ENCODE peak calls at places on chromosomes 12 and 14, in four cellular contexts. B is stomach, J is endothelial cell of umbilical vein, E is A549. V is an unnamed sample.

GRCh38 chr12:132465269-132466190 is 24.4 kb upstream of the FBRSL1 start:
- DNase-seq in B (no peak), J (no peak), E (no peak), V (no peak)

GRCh38 chr12:2382391-2383155 is 329.8 kb downstream of the CACNA1C start:
- DNase-seq in B (no peak), J (no peak), E (no peak), V (no peak)

GRCh38 chr14:64474698-64475097 is 9.4 kb downstream of the AKAP5 start:
- DNase-seq in B (no peak), J (no peak), E (no peak), V (no peak)

GRCh38 chr14:25032092-25032784 is 17.7 kb downstream of the STXBP6 start:
- DNase-seq in B (no peak), J (no peak), E (no peak), V (no peak)

GRCh38 chr14:35858521-35859209 is 32.5 kb downstream of the BRMS1L start:
- DNase-seq in B (no peak), J (no peak), E (no peak), V (no peak)

GRCh38 chr12:92107621-92108131 is 38.0 kb downstream of the BTG1 start:
- DNase-seq in B (no peak), J (no peak), E (no peak), V (no peak)

GRCh38 chr14:99026471-99026870 is 245.5 kb downstream of the BCL11B start:
- DNase-seq in B (no peak), J (no peak), E (no peak), V (no peak)

GRCh38 chr12:132723764-132724140 is 13.1 kb downstream of the PGAM5 start:
- DNase-seq in B (no peak), J (no peak), E (no peak), V (no peak)

GRCh38 chr12:127811988-127812387 is 455.0 kb upstream of the TMEM132C start:
- DNase-seq in B (no peak), J (no peak), E (no peak), V (no peak)

GRCh38 chr14:90115780-90116179 is 54.0 kb downstream of the KCNK13 start:
- DNase-seq in B (no peak), J (no peak), E (no peak), V (no peak)

GRCh38 chr12:92290016-92290685 is 144.5 kb upstream of the BTG1 start:
- DNase-seq in B (no peak), J (peak; percentile 58), E (no peak), V (no peak)

GRCh38 chr12:77891531-77892147 is 60.9 kb downstream of the NAV3 start:
- DNase-seq in B (no peak), J (no peak), E (no peak), V (no peak)

GRCh38 chr12:77893918-77894317 is 63.2 kb downstream of the NAV3 start:
- DNase-seq in B (peak; percentile 74), J (peak; percentile 73), E (peak; percentile 11), V (peak; percentile 86)

GRCh38 chr12:77894548-77894947 is 63.9 kb downstream of the NAV3 start:
- DNase-seq in B (no peak), J (no peak), E (no peak), V (no peak)

DNA sequence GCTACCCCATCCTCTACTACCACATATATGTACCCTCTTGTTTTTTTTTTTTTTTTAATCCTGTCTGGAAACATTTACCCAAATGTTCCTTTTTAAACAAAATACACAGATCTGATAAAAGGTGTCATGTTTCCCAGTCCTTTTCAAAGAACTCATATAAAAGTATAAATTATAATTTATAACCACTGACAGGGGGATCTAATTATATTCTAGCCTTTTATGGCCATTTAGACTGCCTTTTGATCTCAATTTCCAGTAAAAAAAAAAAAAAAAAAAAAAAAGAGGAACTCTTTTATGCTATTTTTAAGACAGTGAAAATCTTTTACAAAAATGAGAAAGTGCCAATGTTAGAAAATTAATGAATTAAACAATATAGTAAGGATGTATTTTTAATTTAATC is 65.0 kb downstream of the NAV3 start:
- DNase-seq in B (no peak), J (no peak), E (no peak), V (no peak)
- H3K27ac ChIP-seq in B (no peak overlapping the region), J (no peak overlapping the region), E (no peak overlapping the region), V (no peak overlapping the region)

DNA sequence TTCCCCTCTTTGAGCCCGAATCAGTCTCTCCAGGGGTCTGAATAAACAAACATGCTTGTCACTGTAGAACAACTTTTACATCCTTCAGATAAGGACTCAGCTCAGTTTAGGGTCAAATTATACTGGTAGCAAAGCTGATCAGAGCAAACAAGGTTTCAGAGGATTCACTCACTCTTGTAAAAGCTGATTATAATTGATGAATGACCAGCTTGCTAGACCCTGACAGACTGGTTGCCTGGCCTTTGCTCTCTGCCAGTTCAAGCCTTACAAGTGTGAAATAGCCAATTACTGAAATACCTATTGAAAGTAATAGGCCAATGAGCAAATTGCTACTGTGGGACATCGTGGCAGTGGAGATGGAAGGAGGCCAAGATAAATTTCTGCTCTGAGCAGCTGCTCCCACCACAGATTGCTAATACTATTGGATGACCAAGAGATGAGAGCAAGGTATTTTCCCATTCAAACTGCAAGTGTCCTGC is 177.6 kb downstream of the PDZRN4 start:
- DNase-seq in B (no peak), J (peak; percentile 8), E (no peak), V (no peak)
- H3K4me1 ChIP-seq in B (no peaks in the 10 kb centered on the region), J (no peaks in the 10 kb centered on the region), E (no peaks in the 10 kb centered on the region), V (no peaks in the 10 kb centered on the region)

DNA sequence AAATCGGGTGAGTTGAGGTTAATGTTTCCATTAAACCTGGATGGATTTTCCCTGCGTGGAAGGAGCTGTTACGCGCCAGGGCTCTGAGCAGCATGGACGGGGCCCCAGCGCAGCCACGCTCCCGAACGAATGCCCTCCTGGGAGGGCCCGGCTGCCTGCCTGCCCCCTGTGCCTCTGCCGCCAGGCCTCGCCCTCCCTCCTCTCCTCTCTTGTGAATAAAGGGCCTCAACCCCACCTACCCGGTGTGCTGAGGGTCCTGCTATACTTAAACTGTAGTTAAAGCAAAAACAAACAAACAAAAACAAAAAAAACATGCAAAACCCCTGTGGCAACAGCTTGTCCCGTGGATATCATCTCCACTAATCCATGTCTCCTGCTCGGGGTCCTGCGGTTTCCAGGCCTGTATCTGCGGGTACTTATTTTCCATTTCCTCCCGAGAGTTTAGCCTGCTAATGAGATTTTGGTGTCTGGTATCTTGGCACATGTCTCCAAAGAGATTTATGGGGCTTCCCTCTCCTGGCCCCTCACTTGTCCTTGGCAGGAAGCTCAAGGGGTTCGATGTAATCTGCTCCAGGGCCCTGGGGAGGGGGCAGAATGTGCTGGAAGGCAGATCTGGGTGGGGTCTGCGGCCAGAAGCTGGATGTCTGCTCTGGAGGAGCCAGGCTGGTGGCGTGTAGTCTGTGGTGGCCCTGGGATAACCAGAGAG is 85.6 kb downstream of the KIF26A start:
- DNase-seq in B (no peak), J (peak; percentile 16), E (no peak), V (no peak)
- H3K4me3 ChIP-seq in B (peak overlapping the region; percentile 22), J (no peak overlapping the region), E (no peak overlapping the region), V (no peak overlapping the region)

DNA sequence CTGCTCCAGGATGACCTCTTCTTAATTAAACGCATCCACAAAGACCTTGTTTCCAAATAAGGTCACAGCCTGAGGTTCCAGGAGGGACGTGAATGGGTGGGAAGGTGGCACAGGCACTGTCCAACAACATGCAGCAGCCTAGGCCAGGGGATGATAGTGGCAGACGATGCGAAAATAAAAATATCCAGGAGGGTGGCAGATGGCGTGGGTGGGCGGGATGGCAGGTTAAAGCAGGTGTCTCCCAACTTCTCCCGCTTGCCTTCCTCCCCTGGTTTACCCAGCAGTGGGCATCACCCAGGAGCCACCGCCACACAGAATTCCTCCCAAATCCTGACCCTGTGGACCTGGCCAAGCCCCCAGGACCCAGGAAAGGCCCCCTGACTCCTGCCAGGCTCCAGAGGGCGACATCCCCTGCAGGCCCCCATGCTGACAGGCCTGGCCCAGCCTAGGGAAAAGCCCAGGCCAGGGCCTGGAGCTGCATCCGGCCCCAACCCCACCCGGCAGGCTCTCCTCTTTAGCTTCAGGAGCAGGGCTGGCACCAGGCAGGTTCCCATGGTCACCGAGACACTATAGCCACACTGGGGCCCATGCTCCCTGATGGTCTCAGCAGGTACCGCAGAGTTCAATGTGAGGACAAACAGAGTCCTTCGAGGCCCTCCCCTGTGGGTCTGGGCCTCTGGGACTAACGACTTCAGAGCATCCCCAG is 9.7 kb downstream of the NCOR2 start:
- DNase-seq in B (no peak), J (no peak), E (no peak), V (no peak)
- H3K27ac ChIP-seq in B (no peak overlapping the region), J (no peak overlapping the region), E (no peak overlapping the region), V (peak overlapping the region; percentile 42)

DNA sequence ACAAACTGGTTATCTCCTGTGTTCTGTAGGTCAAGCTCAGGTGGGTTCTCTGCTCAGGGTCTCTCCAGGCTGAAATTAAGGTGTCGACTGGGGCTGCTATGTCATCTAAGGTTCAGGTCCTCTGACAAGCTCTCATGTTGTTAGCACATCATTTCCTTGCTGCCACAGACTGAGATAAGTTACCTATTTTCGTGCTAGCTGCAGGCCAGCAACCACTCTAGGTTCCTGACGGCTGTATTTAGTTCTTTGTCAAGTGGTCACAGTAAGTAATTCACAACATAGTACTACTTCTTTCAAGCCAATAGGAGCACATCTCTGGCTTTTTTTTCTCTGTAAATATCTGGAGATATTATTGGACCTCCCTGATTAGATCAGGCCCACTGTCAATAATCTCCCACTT is 169.3 kb upstream of the CAND1 start:
- DNase-seq in B (no peak), J (no peak), E (no peak), V (no peak)
- H3K4me1 ChIP-seq in B (no peaks in the 10 kb centered on the region), J (no peaks in the 10 kb centered on the region), E (peaks cover 7% of the 10 kb centered on the region), V (no peaks in the 10 kb centered on the region)

GRCh38 chr14:102144914-102145313 is 5.2 kb downstream of the WDR20 start:
- DNase-seq in B (no peak), J (no peak), E (no peak), V (no peak)

GRCh38 chr14:102145395-102145794 is 5.7 kb downstream of the WDR20 start:
- DNase-seq in B (no peak), J (no peak), E (no peak), V (no peak)

GRCh38 chr14:102150636-102151195 is 11.0 kb downstream of the WDR20 start:
- DNase-seq in B (no peak), J (no peak), E (no peak), V (peak; percentile 95)

GRCh38 chr14:102150083-102150482 is 10.4 kb downstream of the WDR20 start:
- DNase-seq in B (no peak), J (no peak), E (no peak), V (no peak)

GRCh38 chr14:102146423-102146822 is 6.7 kb downstream of the WDR20 start:
- DNase-seq in B (no peak), J (no peak), E (no peak), V (no peak)
- H3K4me3 ChIP-seq in B (no peak overlapping the region), J (no peak overlapping the region), E (no peak overlapping the region), V (no peak overlapping the region)

DNA sequence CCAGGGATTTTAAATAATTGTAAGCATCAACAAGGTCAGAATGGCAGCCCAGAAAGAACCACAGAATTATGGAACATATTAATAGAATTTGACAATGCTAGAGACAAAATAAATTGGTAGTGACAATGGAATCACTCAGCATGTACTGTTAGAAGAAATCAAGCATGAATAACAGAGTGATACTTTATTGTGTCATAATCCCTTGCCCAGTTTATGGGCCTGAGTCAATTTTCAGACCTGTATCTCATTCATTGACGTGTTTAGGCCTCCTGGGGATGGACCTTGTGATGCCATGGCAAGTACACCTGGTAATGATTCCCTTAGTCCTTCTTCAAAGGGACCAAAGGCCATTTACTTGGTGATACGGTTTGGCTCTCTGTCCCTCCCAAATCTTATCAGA is 12.8 kb upstream of the CCDC91 start:
- DNase-seq in B (no peak), J (no peak), E (no peak), V (peak; percentile 6)
- H3K27ac ChIP-seq in B (no peak overlapping the region), J (no peak overlapping the region), E (no peak overlapping the region), V (no peak overlapping the region)